ENCODE peak calls at places on chromosomes 2 and 18, in five cellular contexts. U is stimulated activated CD4-positive, alpha-beta T cell treated with anti-CD3 and anti-CD28 coated beads, Interleukin-1b, Interleukin-23, amount 100 ng/mL, for 48 hours; Z is KBM-7; W is EH; F is activated CD8-positive, alpha-beta memory T cell treated with anti-CD3 and anti-CD28 coated beads for 1 hour. B is an unnamed sample.

GRCh38 chr2:160199683-160200389 is at the start of gene ITGB6:
- DNase-seq in U (no peak), Z (no peak), W (no peak), F (no peak), B (no peak)

GRCh38 chr2:113739849-113740248 is 16.6 kb downstream of the SLC35F5 start:
- DNase-seq in U (no peak), Z (no peak), W (no peak), F (no peak), B (no peak)

GRCh38 chr18:74951165-74951760 is 257.7 kb downstream of the PTGR3 start:
- DNase-seq in U (no peak), Z (no peak), W (peak), F (no peak), B (no peak)

GRCh38 chr18:25561923-25562322 is 210.0 kb upstream of the ZNF521 start:
- DNase-seq in U (no peak), Z (peak), W (peak), F (no peak), B (no peak)

GRCh38 chr2:89831686-89832498 is 1140.4 kb downstream of the RPIA start:
- DNase-seq in U (no peak), Z (no peak), W (no peak), F (no peak), B (no peak)

GRCh38 chr18:63319383-63320040 is at the start of gene BCL2:
- DNase-seq in U (no peak), Z (peak), W (peak), F (no peak), B (no peak)

GRCh38 chr2:186695081-186695756 is 1.4 kb downstream of the FAM171B start:
- DNase-seq in U (no peak), Z (peak), W (peak), F (no peak), B (no peak)

GRCh38 chr18:79919089-79919488 is 32.4 kb downstream of the SLC66A2 start:
- DNase-seq in U (no peak), Z (no peak), W (no peak), F (no peak), B (no peak)

GRCh38 chr18:42028232-42028832 is 73.3 kb downstream of the PIK3C3 start:
- DNase-seq in U (no peak), Z (peak), W (peak), F (no peak), B (no peak)